ENCODE peak calls at places on chromosomes 11 and 22, in four cellular contexts. D is K562, X is adrenal gland, K is uterus. U is an unnamed sample.
A peak's percentile ranks its signal among the peaks of the same experiment; 100 is the strongest.

GRCh38 chr11:123856444-123856843 is 29.0 kb downstream of the TMEM225 start:
- DNase-seq in D (no peak), X (no peak), K (no peak), U (no peak)

GRCh38 chr11:78796956-78797355 is 222.3 kb upstream of the NARS2 start:
- DNase-seq in D (no peak), X (no peak), K (no peak), U (no peak)

GRCh38 chr22:28873183-28873964 is 10.0 kb upstream of the ZNRF3 start:
- DNase-seq in D (peak; percentile 60), X (no peak), K (no peak), U (no peak)

GRCh38 chr11:132311703-132312102 is 941.3 kb downstream of the NTM start:
- DNase-seq in D (no peak), X (no peak), K (no peak), U (no peak)

GRCh38 chr11:17395978-17396377 is 7.5 kb upstream of the KCNJ11 start:
- DNase-seq in D (no peak), X (no peak), K (no peak), U (no peak)

GRCh38 chr22:48186121-48186790 is 1423.8 kb downstream of the TBC1D22A start:
- DNase-seq in D (no peak), X (no peak), K (peak; percentile 38), U (no peak)

GRCh38 chr11:34860518-34860917 is 55.7 kb downstream of the APIP start:
- DNase-seq in D (no peak), X (no peak), K (no peak), U (no peak)

GRCh38 chr11:23404225-23405160 is 544.2 kb upstream of the CCDC179 start:
- DNase-seq in D (no peak), X (no peak), K (no peak), U (no peak)

GRCh38 chr11:84558085-84558905 is 1068.8 kb downstream of the DLG2 start:
- DNase-seq in D (peak; percentile 29), X (peak; percentile 35), K (no peak), U (peak; percentile 6)

GRCh38 chr11:117187007-117187406 is 8.5 kb downstream of the SIDT2 start:
- DNase-seq in D (no peak), X (peak; percentile 34), K (no peak), U (no peak)

GRCh38 chr22:42432020-42432596 is at the start of gene NFAM1:
- DNase-seq in D (no peak), X (peak; percentile 57), K (no peak), U (no peak)

GRCh38 chr11:32034680-32035079 is 56.2 kb upstream of the RCN1 start:
- DNase-seq in D (no peak), X (no peak), K (no peak), U (no peak)

GRCh38 chr11:66015094-66015881 is 3.5 kb downstream of the CST6 start:
- DNase-seq in D (no peak), X (no peak), K (no peak), U (peak; percentile 87)

GRCh38 chr11:60899021-60899936 is 7.1 kb downstream of the PRPF19 start:
- DNase-seq in D (peak; percentile 53), X (no peak), K (no peak), U (no peak)

GRCh38 chr11:106331163-106331562 is 253.7 kb downstream of the AASDHPPT start:
- DNase-seq in D (no peak), X (no peak), K (no peak), U (no peak)

GRCh38 chr11:59787816-59788215 is 22.8 kb downstream of the MRPL16 start:
- DNase-seq in D (no peak), X (no peak), K (no peak), U (no peak)

GRCh38 chr11:38553033-38553432 is 1955.0 kb upstream of the RAG2 start:
- DNase-seq in D (no peak), X (no peak), K (no peak), U (no peak)

GRCh38 chr11:64534391-64534801 is 56.6 kb upstream of the SLC22A12 start:
- DNase-seq in D (no peak), X (no peak), K (no peak), U (no peak)

GRCh38 chr11:68750197-68750987 is 928 bp downstream of the TESMIN start:
- DNase-seq in D (peak; percentile 36), X (no peak), K (no peak), U (no peak)

GRCh38 chr11:19275496-19275895 is 34.8 kb upstream of the E2F8 start:
- DNase-seq in D (no peak), X (no peak), K (no peak), U (peak; percentile 70)

GRCh38 chr22:42907404-42908081 is 50.5 kb upstream of the ARFGAP3 start:
- DNase-seq in D (no peak), X (no peak), K (no peak), U (no peak)

GRCh38 chr11:126392638-126393023 is 37.1 kb downstream of the ST3GAL4 start:
- DNase-seq in D (no peak), X (no peak), K (no peak), U (no peak)

GRCh38 chr11:116930586-116930985 is 93.2 kb upstream of the APOA1 start:
- DNase-seq in D (no peak), X (no peak), K (no peak), U (no peak)

GRCh38 chr11:118001494-118001971 is 15.3 kb downstream of the IL10RA start:
- DNase-seq in D (no peak), X (no peak), K (no peak), U (no peak)

GRCh38 chr11:126567419-126567818 is 211.9 kb downstream of the ST3GAL4 start:
- DNase-seq in D (no peak), X (no peak), K (no peak), U (no peak)

GRCh38 chr11:41189711-41190477 is 269.6 kb downstream of the LRRC4C start:
- DNase-seq in D (no peak), X (no peak), K (no peak), U (no peak)

GRCh38 chr22:20087319-20088262 is 7.5 kb downstream of the DGCR8 start:
- DNase-seq in D (no peak), X (no peak), K (no peak), U (no peak)

GRCh38 chr11:912266-912665 is 1.7 kb upstream of the CHID1 start:
- DNase-seq in D (no peak), X (no peak), K (no peak), U (no peak)

GRCh38 chr11:910044-910588 is 494 bp downstream of the CHID1 start:
- DNase-seq in D (no peak), X (no peak), K (no peak), U (peak; percentile 45)

GRCh38 chr11:911890-912219 is 1.2 kb upstream of the CHID1 start:
- DNase-seq in D (no peak), X (no peak), K (no peak), U (no peak)

GRCh38 chr11:910589-911030 is at the start of gene CHID1:
- DNase-seq in D (peak; percentile 97), X (peak; percentile 85), K (peak; percentile 91), U (peak; percentile 97)

GRCh38 chr11:911031-911889 is 650 bp upstream of the CHID1 start:
- DNase-seq in D (peak; percentile 55), X (peak; percentile 63), K (peak; percentile 58), U (peak; percentile 56)
- TF ChIP-seq POLR2A in D (peak; percentile 69), X (peak; percentile 20), K (peak; percentile 2), U (no peak)

DNA sequence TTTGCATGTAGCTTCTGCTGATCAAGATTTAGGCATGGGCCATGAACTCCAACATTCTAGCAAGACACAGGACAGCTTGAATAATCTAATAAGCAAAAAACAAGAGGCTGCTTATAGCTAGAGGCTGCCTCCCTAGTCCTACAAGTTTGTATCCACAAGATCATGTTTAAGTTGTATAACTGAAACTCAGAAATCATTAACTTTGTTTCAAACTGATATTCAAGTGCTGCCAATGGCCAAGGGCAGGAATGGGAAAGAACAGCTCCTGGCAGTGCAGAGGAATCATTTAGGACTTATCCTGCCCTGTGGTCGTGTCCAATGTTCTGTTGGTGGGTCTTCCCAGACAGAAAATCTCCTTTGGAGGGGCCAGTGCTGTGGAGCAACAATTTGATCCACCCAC is 209.6 kb upstream of the DDI1 start:
- DNase-seq in D (no peak), X (no peak), K (no peak), U (no peak)
- TF ChIP-seq POLR2A in D (no peak), X (no peak), K (no peak), U (no peak)

GRCh38 chr22:50009765-50010675 is 2.5 kb downstream of the IL17REL start:
- DNase-seq in D (no peak), X (no peak), K (no peak), U (no peak)
- TF ChIP-seq POLR2A in D (no peak), X (no peak), K (no peak), U (no peak)

DNA sequence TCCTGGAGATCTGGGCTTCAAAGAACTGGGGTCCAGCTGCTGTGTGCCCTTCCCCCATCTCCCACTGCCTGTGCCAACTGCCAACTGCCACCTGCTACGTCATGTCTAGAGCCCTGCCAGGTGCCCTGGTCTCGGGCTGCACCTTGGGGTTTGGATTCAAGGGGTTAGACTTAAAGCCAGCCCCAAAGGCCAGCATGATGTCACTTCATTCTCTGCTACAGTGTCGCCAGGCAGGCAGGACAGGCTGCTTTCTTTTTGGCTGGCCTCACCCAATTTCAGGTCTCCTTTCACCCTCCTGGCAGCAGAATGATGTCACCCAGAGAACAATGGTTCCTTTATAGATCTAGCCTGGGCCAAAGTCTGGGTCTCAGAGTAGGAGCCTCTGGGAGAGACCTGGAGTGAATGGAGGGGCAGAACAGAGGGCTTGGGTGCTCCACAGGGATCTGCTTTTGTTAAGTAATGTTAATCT is 79.5 kb upstream of the CRYBB3 start:
- DNase-seq in D (no peak), X (peak; percentile 59), K (no peak), U (peak; percentile 46)
- TF ChIP-seq POLR2A in D (no peak), X (no peak), K (no peak), U (no peak)

GRCh38 chr22:37686002-37686982 is at the start of gene NOL12:
- DNase-seq in D (peak; percentile 87), X (peak; percentile 81), K (peak; percentile 86), U (peak; percentile 57)
- TF ChIP-seq POLR2A in D (peak; percentile 81), X (no peak), K (peak; percentile 15), U (no peak)

U was measured in H54.